ENCODE peak calls at places on chromosomes 6 and 20, in nine cellular contexts. L is neural progenitor cell; W is HepG2; P is thoracic aorta; Y is Karpas-422; D is body of pancreas; G is CD8-positive, alpha-beta memory T cell; H is heart left ventricle; C is small intestine. R is an unnamed sample.
A peak's percentile ranks its signal among the peaks of the same experiment; 100 is the strongest.

GRCh38 chr20:1949711-1950110 is 44.1 kb downstream of the PDYN start:
- DNase-seq in C (no peak), G (no peak), Y (no peak), W (no peak), P (no peak), D (no peak), H (no peak), L (no peak), R (no peak)

GRCh38 chr6:45812937-45813336 is 202.7 kb downstream of the CLIC5 start:
- DNase-seq in C (no peak), D (no peak), G (no peak), Y (no peak), L (peak; percentile 25), H (no peak), P (no peak), W (no peak), R (no peak)

GRCh38 chr6:137800749-137801148 is 66.3 kb upstream of the TNFAIP3 start:
- DNase-seq in H (no peak), D (no peak), W (no peak), C (no peak), L (no peak), P (no peak), G (no peak), Y (peak; percentile 2), R (no peak)

GRCh38 chr6:10307476-10307875 is 107.4 kb downstream of the TFAP2A start:
- DNase-seq in L (no peak), C (no peak), D (no peak), G (no peak), P (no peak), H (no peak), W (no peak), Y (no peak), R (no peak)

GRCh38 chr6:42845327-42845694 is 34.1 kb upstream of the RPL7L1 start:
- DNase-seq in D (no peak), L (no peak), Y (no peak), G (no peak), C (peak; percentile 88), W (peak; percentile 94), H (no peak), P (no peak), R (no peak)

GRCh38 chr6:110366241-110366640 is 8.1 kb upstream of the METTL24 start:
- DNase-seq in Y (no peak), C (peak; percentile 9), D (no peak), P (no peak), L (no peak), G (no peak), W (no peak), H (no peak), R (no peak)

GRCh38 chr6:89385156-89385667 is 26.9 kb downstream of the RRAGD start:
- DNase-seq in Y (peak; percentile 67), H (no peak), C (no peak), P (no peak), W (no peak), D (no peak), G (no peak), L (no peak), R (no peak)

GRCh38 chr6:160791981-160792418 is 90.0 kb downstream of the PLG start:
- DNase-seq in H (no peak), D (no peak), L (no peak), G (no peak), W (no peak), P (no peak), C (no peak), Y (no peak), R (no peak)

GRCh38 chr6:55729665-55730064 is 145.7 kb downstream of the BMP5 start:
- DNase-seq in H (no peak), L (no peak), W (no peak), D (no peak), C (no peak), G (no peak), Y (no peak), P (no peak), R (no peak)

GRCh38 chr6:135568366-135568765 is 70.8 kb upstream of the AHI1 start:
- DNase-seq in G (peak; percentile 18), C (peak; percentile 51), Y (no peak), P (no peak), L (no peak), D (peak; percentile 26), H (no peak), W (no peak), R (no peak)

GRCh38 chr6:89792881-89793280 is 26.7 kb downstream of the MDN1 start:
- DNase-seq in W (peak; percentile 52), H (no peak), C (peak; percentile 57), L (peak; percentile 37), G (no peak), Y (peak; percentile 81), D (no peak), P (no peak), R (no peak)

GRCh38 chr20:62469352-62469751 is 6.4 kb downstream of the GATA5 start:
- DNase-seq in W (no peak), L (no peak), H (no peak), P (no peak), Y (no peak), C (no peak), G (no peak), D (no peak), R (no peak)

GRCh38 chr20:64056889-64057627 is 5.9 kb upstream of the TCEA2 start:
- DNase-seq in D (no peak), W (no peak), Y (no peak), C (no peak), L (peak; percentile 32), G (no peak), H (no peak), P (no peak), R (no peak)

GRCh38 chr6:36666726-36667591 is 11.6 kb upstream of the CDKN1A start:
- DNase-seq in Y (peak; percentile 77), P (peak; percentile 67), G (no peak), W (peak; percentile 93), D (peak; percentile 81), C (no peak), L (peak; percentile 73), H (peak; percentile 85), R (peak; percentile 89)
- H3K27ac ChIP-seq in Y (peak overlapping the region; percentile 55), P (peak overlapping the region; percentile 68), G (no peak overlapping the region), W (peak overlapping the region; percentile 77), D (peak overlapping the region; percentile 56), C (no peak overlapping the region), L (peak overlapping the region; percentile 7), H (peak overlapping the region; percentile 41), R (peak overlapping the region; percentile 14)

GRCh38 chr6:150043096-150043495 is 17.8 kb upstream of the RAET1L start:
- DNase-seq in D (no peak), W (no peak), L (no peak), G (no peak), P (no peak), Y (no peak), H (no peak), C (no peak), R (no peak)
- H3K4me1 ChIP-seq in D (peaks cover 4% of the 10 kb centered on the region), W (no peaks in the 10 kb centered on the region), L (no peaks in the 10 kb centered on the region), G (no peaks in the 10 kb centered on the region), P (peaks cover 5% of the 10 kb centered on the region), Y (no peaks in the 10 kb centered on the region), H (peaks cover 2% of the 10 kb centered on the region), C (no peaks in the 10 kb centered on the region), R (peaks cover 5% of the 10 kb centered on the region)

GRCh38 chr6:134549854-134550253 is 231.9 kb upstream of the SGK1 start:
- DNase-seq in W (no peak), D (no peak), C (no peak), Y (no peak), H (no peak), G (no peak), P (no peak), L (no peak), R (no peak)

GRCh38 chr6:134553941-134554340 is 236.0 kb upstream of the SGK1 start:
- DNase-seq in G (no peak), H (no peak), D (no peak), W (no peak), L (no peak), Y (no peak), P (no peak), C (no peak), R (no peak)

GRCh38 chr6:134546962-134547645 is 229.2 kb upstream of the SGK1 start:
- DNase-seq in L (no peak), W (no peak), G (no peak), D (no peak), P (no peak), Y (no peak), C (no peak), H (no peak), R (no peak)

GRCh38 chr6:134551245-134551960 is 233.5 kb upstream of the SGK1 start:
- DNase-seq in G (no peak), C (no peak), W (no peak), L (no peak), Y (no peak), P (no peak), H (no peak), D (no peak), R (no peak)

DNA sequence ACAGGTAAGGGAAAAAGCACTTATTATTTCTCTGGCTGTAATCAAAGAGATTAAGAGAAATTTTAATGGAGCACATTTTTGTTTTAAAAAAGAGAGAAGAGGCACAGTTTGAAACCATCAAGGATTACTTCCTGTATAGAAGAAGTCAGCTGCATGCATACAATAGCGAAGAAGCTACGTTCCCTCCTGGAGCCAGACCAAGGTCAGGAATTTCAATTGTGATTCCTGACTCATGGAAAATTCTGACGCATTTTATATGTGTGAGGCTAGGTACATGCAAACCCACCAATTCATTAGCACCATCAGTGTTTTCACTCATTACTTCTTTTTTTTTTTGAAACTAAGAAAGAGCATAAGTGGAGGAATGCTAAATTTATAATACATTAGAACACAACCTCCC is 232.7 kb upstream of the SGK1 start:
- DNase-seq in W (no peak), D (no peak), G (no peak), H (no peak), L (no peak), P (no peak), Y (no peak), C (no peak), R (no peak)
- H3K27ac ChIP-seq in W (no peak overlapping the region), D (no peak overlapping the region), G (no peak overlapping the region), H (peak overlapping the region; percentile 45), L (no peak overlapping the region), P (no peak overlapping the region), Y (no peak overlapping the region), C (no peak overlapping the region), R (no peak overlapping the region)

GRCh38 chr20:49697071-49697470 is 16.6 kb downstream of the B4GALT5 start:
- DNase-seq in L (no peak), C (peak; percentile 83), W (no peak), P (no peak), D (peak; percentile 65), G (no peak), Y (no peak), H (no peak), R (no peak)

GRCh38 chr20:49701313-49701731 is 12.4 kb downstream of the B4GALT5 start:
- DNase-seq in L (no peak), Y (no peak), C (no peak), H (no peak), P (no peak), W (no peak), G (peak; percentile 12), D (no peak), R (no peak)

GRCh38 chr20:49698477-49698876 is 15.2 kb downstream of the B4GALT5 start:
- DNase-seq in Y (no peak), P (no peak), G (no peak), L (no peak), W (no peak), D (no peak), C (no peak), H (no peak), R (no peak)

GRCh38 chr20:49700411-49701185 is 13.1 kb downstream of the B4GALT5 start:
- DNase-seq in D (no peak), L (no peak), H (no peak), G (no peak), P (no peak), Y (no peak), C (no peak), W (peak; percentile 69), R (no peak)

GRCh38 chr20:49699200-49699992 is 14.3 kb downstream of the B4GALT5 start:
- DNase-seq in Y (no peak), G (no peak), W (no peak), P (no peak), C (peak; percentile 53), H (no peak), D (no peak), L (no peak), R (no peak)
- H3K4me1 ChIP-seq in Y (no peaks in the 10 kb centered on the region), G (peaks cover 24% of the 10 kb centered on the region), W (peaks cover 78% of the 10 kb centered on the region), P (peaks cover 46% of the 10 kb centered on the region), C (peaks cover 20% of the 10 kb centered on the region), H (peaks cover 53% of the 10 kb centered on the region), D (peaks cover 61% of the 10 kb centered on the region), L (peaks cover 31% of the 10 kb centered on the region), R (no peaks in the 10 kb centered on the region)

R was measured in right atrium auricular region.